ENCODE peak calls at places on chromosome 4, in eight cellular contexts. Z, L, T, A, D, S, I and N are unnamed samples.

GRCh38 chr4:70709551-70710080 is 12.1 kb upstream of the RUFY3 start:
- DNase-seq in L (no peak), D (no peak), I (no peak), S (no peak), A (no peak), T (no peak), Z (no peak), N (no peak)

GRCh38 chr4:8820178-8821102 is 51.2 kb downstream of the HMX1 start:
- DNase-seq in D (no peak), S (no peak), I (peak), A (no peak), Z (no peak), L (no peak), T (no peak), N (no peak)

GRCh38 chr4:2363951-2364653 is 54.3 kb downstream of the ZFYVE28 start:
- DNase-seq in I (no peak), L (no peak), D (no peak), S (no peak), A (no peak), Z (no peak), T (no peak), N (no peak)

GRCh38 chr4:80385397-80386280 is 50.1 kb downstream of the CFAP299 start:
- DNase-seq in S (no peak), I (no peak), D (no peak), A (no peak), Z (no peak), L (no peak), T (no peak), N (no peak)

GRCh38 chr4:185134176-185134869 is 8.7 kb upstream of the SLC25A4 start:
- DNase-seq in I (no peak), A (no peak), L (peak), T (no peak), S (no peak), D (no peak), Z (no peak), N (no peak)

GRCh38 chr4:138311771-138312535 is 69.8 kb upstream of the SLC7A11 start:
- DNase-seq in S (no peak), I (no peak), T (no peak), A (no peak), D (no peak), L (no peak), Z (no peak), N (no peak)

GRCh38 chr4:163180087-163180486 is 13.4 kb upstream of the NAF1 start:
- DNase-seq in A (no peak), S (no peak), I (no peak), Z (no peak), L (no peak), T (no peak), D (no peak), N (no peak)

GRCh38 chr4:189237340-189237739 is 703.3 kb upstream of the FRG1 start:
- DNase-seq in A (no peak), Z (no peak), S (no peak), T (no peak), D (no peak), L (no peak), I (no peak), N (no peak)

GRCh38 chr4:16694491-16695276 is 203.8 kb downstream of the LDB2 start:
- DNase-seq in L (no peak), Z (no peak), D (no peak), I (no peak), S (no peak), T (no peak), A (no peak), N (no peak)

GRCh38 chr4:174749091-174749490 is 80.0 kb downstream of the GLRA3 start:
- DNase-seq in A (no peak), Z (no peak), L (peak), I (no peak), T (no peak), D (no peak), S (no peak), N (no peak)

GRCh38 chr4:16334641-16335040 is 108.4 kb upstream of the TAPT1 start:
- DNase-seq in I (no peak), T (no peak), S (no peak), Z (no peak), L (no peak), D (no peak), A (no peak), N (no peak)

GRCh38 chr4:30380404-30380998 is 339.7 kb upstream of the PCDH7 start:
- DNase-seq in S (no peak), T (no peak), I (no peak), Z (peak), D (peak), A (no peak), L (peak), N (peak)

GRCh38 chr4:76758290-76758882 is 139.6 kb downstream of the SOWAHB start:
- DNase-seq in I (no peak), L (no peak), Z (peak), T (no peak), A (peak), D (no peak), S (no peak), N (no peak)

GRCh38 chr4:4884611-4885010 is 25.1 kb downstream of the MSX1 start:
- DNase-seq in A (no peak), S (no peak), L (no peak), T (no peak), D (no peak), Z (no peak), I (no peak), N (no peak)

GRCh38 chr4:80033581-80033980 is 39.4 kb downstream of the ANTXR2 start:
- DNase-seq in S (no peak), D (no peak), L (no peak), T (no peak), I (no peak), A (no peak), Z (no peak), N (no peak)

GRCh38 chr4:14428125-14428524 is 574.2 kb upstream of the CPEB2 start:
- DNase-seq in Z (no peak), D (no peak), A (no peak), S (no peak), L (no peak), I (no peak), T (no peak), N (no peak)

GRCh38 chr4:178856139-178856800 is 1414.0 kb upstream of the AGA start:
- DNase-seq in L (no peak), S (no peak), Z (no peak), T (no peak), I (no peak), D (no peak), A (no peak), N (no peak)

GRCh38 chr4:132540797-132541196 is 608.3 kb upstream of the PCDH10 start:
- DNase-seq in S (no peak), I (no peak), L (no peak), T (no peak), D (no peak), A (no peak), Z (no peak), N (no peak)

GRCh38 chr4:145609494-145610427 is 9.4 kb upstream of the MMAA start:
- DNase-seq in S (no peak), L (peak), Z (peak), T (peak), A (peak), I (peak), D (peak), N (peak)

GRCh38 chr4:6331018-6331417 is 61.4 kb downstream of the WFS1 start:
- DNase-seq in T (no peak), Z (no peak), A (no peak), D (no peak), S (no peak), L (no peak), I (no peak), N (no peak)

GRCh38 chr4:43325220-43325967 is 432.9 kb downstream of the GRXCR1 start:
- DNase-seq in T (no peak), D (no peak), S (no peak), L (no peak), Z (no peak), A (no peak), I (no peak), N (no peak)

GRCh38 chr4:101171747-101172146 is 175.6 kb downstream of the PPP3CA start:
- DNase-seq in A (no peak), S (no peak), D (no peak), L (no peak), I (no peak), Z (no peak), T (no peak), N (no peak)

GRCh38 chr4:184153781-184154542 is 63.7 kb downstream of the ENPP6 start:
- DNase-seq in A (no peak), L (no peak), Z (no peak), T (no peak), D (no peak), S (no peak), I (no peak), N (no peak)

GRCh38 chr4:125350736-125351135 is 36.0 kb downstream of the FAT4 start:
- DNase-seq in L (no peak), I (no peak), T (no peak), A (no peak), D (no peak), Z (no peak), S (no peak), N (no peak)

GRCh38 chr4:188110741-188111458 is 1.5 kb upstream of the TRIML2 start:
- DNase-seq in L (no peak), A (no peak), T (no peak), S (no peak), I (no peak), Z (no peak), D (no peak), N (no peak)

GRCh38 chr4:1412376-1413220 is 6.4 kb upstream of the NKX1-1 start:
- DNase-seq in T (no peak), I (no peak), Z (no peak), D (no peak), L (no peak), S (no peak), A (no peak), N (no peak)

GRCh38 chr4:119854364-119854763 is 212.3 kb downstream of the MAD2L1 start:
- DNase-seq in L (no peak), Z (no peak), I (no peak), D (no peak), S (no peak), A (no peak), T (no peak), N (no peak)

GRCh38 chr4:157014621-157015591 is 43.3 kb upstream of the PDGFC start:
- DNase-seq in I (no peak), S (no peak), T (no peak), Z (peak), A (no peak), D (no peak), L (peak), N (no peak)

GRCh38 chr4:101071241-101071640 is 276.1 kb downstream of the PPP3CA start:
- DNase-seq in T (no peak), A (no peak), L (no peak), Z (no peak), S (no peak), I (no peak), D (no peak), N (no peak)

GRCh38 chr4:28654618-28655017 is 1794.0 kb downstream of the STIM2 start:
- DNase-seq in Z (peak), T (no peak), S (no peak), A (no peak), D (no peak), I (no peak), L (no peak), N (no peak)

GRCh38 chr4:117134386-117134785 is 49.0 kb upstream of the TRAM1L1 start:
- DNase-seq in T (no peak), L (no peak), S (no peak), Z (no peak), I (no peak), A (no peak), D (peak), N (no peak)

GRCh38 chr4:155629183-155629825 is 37.3 kb upstream of the GUCY1A1 start:
- DNase-seq in D (no peak), I (no peak), L (peak), A (no peak), T (no peak), S (no peak), Z (peak), N (no peak)

GRCh38 chr4:15117270-15117946 is 115.1 kb downstream of the CPEB2 start:
- DNase-seq in Z (no peak), S (no peak), T (no peak), L (no peak), D (no peak), I (no peak), A (no peak), N (no peak)

GRCh38 chr4:142886566-142886965 is 40.5 kb upstream of the INPP4B start:
- DNase-seq in Z (no peak), D (no peak), A (no peak), L (no peak), S (no peak), T (no peak), I (no peak), N (no peak)

GRCh38 chr4:142881331-142881730 is 35.2 kb upstream of the INPP4B start:
- DNase-seq in Z (no peak), S (no peak), A (no peak), I (no peak), L (no peak), T (no peak), D (no peak), N (no peak)

DNA sequence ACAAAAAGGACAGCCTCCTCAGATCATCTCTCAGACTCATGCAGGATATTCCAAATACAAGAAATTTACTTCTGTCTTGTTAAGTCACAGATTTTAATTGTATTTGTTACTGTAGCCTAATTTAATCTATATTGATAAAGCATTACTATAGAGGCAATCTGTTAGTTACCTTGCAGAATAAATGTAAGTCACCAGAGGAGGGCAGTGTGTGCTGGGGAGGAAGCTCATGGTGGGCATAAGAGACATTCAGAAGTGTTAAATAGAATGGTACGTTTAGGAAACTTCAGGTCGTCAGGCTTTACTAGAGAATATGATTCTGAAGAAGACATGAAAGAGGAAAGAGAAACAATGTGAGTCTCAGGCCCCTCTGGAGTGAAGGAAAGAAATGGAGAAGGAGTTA is 37.3 kb upstream of the INPP4B start:
- DNase-seq in T (no peak), Z (peak), D (no peak), S (no peak), A (no peak), I (no peak), L (no peak), N (peak)
- TF ChIP-seq CTCF in T (no peak), Z (peak), D (peak), S (peak), A (no peak), I (peak), L (peak), N (no peak)

DNA sequence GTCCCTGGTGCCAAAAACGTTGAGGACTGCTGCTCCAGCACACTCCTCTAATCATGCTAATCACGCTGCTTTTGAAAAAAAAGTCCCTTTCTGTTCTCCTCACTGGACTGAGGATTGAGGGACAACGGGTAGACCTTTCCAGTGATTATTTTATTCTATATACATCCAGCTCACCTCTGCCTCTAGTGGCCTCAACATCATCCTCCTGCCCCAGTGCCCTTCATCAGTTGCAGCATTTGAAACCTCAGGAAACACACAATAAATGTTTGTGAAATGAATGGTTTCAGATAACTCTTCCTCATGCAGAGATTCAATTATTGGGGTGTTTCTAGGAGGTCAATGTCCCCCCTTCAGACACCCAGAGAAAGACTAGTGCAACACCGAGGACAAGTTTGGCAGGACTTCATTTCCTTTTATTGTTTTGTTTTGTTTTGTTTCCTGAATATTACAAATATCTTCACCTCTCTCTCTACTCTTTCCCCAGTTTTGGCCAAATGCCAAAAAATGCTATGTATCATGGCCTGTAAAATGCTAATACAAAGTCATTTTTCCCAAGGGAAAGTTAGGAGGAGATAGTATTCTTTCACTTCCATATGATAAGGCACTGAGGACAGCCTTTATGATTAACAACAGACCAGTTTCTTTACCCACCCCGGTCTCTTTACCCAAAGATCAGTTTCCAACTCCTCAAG is 460.1 kb upstream of the SLIT2 start:
- DNase-seq in A (no peak), D (no peak), Z (peak), L (no peak), S (no peak), I (no peak), T (no peak), N (no peak)
- TF ChIP-seq CTCF in A (no peak), D (no peak), Z (peak), L (peak), S (no peak), I (peak), T (no peak), N (no peak)

DNA sequence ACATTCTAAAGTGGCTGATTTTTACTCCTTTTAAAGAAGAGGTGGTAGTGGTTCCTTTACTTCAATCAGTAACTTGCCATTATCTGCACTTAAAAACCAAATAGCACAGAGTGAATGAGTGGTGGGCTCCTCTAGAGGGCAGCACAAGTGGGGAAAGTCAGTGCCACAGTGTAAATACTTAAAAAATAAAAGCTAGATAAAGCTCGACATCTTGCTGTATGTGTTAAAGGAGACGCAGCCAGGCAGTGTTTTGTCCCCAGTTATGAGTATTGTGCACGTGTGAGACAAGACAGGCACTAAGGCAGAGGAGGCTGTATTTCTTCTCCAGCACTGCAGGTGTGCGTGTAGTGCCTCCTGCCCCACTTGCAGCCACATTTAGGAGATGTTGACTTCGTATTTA is 24.6 kb downstream of the NAP1L5 start:
- DNase-seq in I (no peak), S (no peak), D (peak), Z (no peak), L (no peak), T (no peak), A (no peak), N (peak)
- TF ChIP-seq CTCF in I (peak), S (peak), D (peak), Z (peak), L (peak), T (no peak), A (no peak), N (peak)

GRCh38 chr4:47383829-47384427 is 79.6 kb downstream of the COMMD8 start:
- DNase-seq in A (no peak), Z (peak), S (no peak), I (no peak), D (no peak), T (no peak), L (no peak), N (no peak)
- TF ChIP-seq CTCF in A (no peak), Z (no peak), S (peak), I (peak), D (peak), T (no peak), L (peak), N (peak)